ENCODE peak calls at places on chromosomes 12 and 14, in six cellular contexts. W, F, C, Z, N and R are unnamed samples. For H3K4me1, the result is how much of the 10 kb centered on the place peaks cover.

GRCh38 chr14:100533647-100534485 is 53.4 kb downstream of the BEGAIN start:
- DNase-seq in F (no peak), N (no peak), W (no peak), C (no peak), Z (peak), R (peak)

GRCh38 chr14:90999299-90999698 is 61.1 kb downstream of the RPS6KA5 start:
- DNase-seq in W (no peak), N (no peak), Z (no peak), F (no peak), C (no peak), R (no peak)

GRCh38 chr12:34215893-34216285 is 193.6 kb downstream of the ALG10 start:
- DNase-seq in Z (no peak), W (no peak), F (no peak), C (no peak), N (no peak), R (no peak)

GRCh38 chr12:96578526-96579125 is 89.2 kb downstream of the CFAP54 start:
- DNase-seq in W (peak), F (peak), C (no peak), N (peak), Z (peak), R (peak)

GRCh38 chr12:31687101-31687527 is 27.6 kb downstream of the ETFBKMT start:
- DNase-seq in Z (no peak), F (no peak), C (no peak), W (no peak), N (no peak), R (no peak)

GRCh38 chr14:99127651-99128167 is 144.3 kb downstream of the BCL11B start:
- DNase-seq in N (no peak), W (peak), Z (no peak), F (no peak), C (peak), R (no peak)

GRCh38 chr14:72643317-72643801 is 250.5 kb downstream of the DPF3 start:
- DNase-seq in W (peak), F (peak), Z (peak), C (no peak), N (peak), R (peak)

GRCh38 chr14:67396381-67396965 is 15.5 kb downstream of the PLEK2 start:
- DNase-seq in W (no peak), Z (peak), F (peak), N (peak), C (no peak), R (peak)

GRCh38 chr12:38161123-38162000 is 155.2 kb upstream of the ALG10B start:
- DNase-seq in N (no peak), W (no peak), F (no peak), C (no peak), Z (no peak), R (no peak)

GRCh38 chr12:68617160-68617926 is 6.6 kb downstream of the RAP1B start:
- DNase-seq in N (peak), Z (peak), W (peak), C (no peak), F (no peak), R (peak)

GRCh38 chr12:82627799-82628198 is 58.9 kb upstream of the TMTC2 start:
- DNase-seq in W (peak), N (peak), C (no peak), Z (peak), F (peak), R (peak)

GRCh38 chr12:57213763-57214397 is 2.7 kb upstream of the NXPH4 start:
- DNase-seq in W (peak), C (no peak), N (no peak), F (no peak), Z (peak), R (no peak)

GRCh38 chr14:48384786-48385185 is 709.4 kb upstream of the MDGA2 start:
- DNase-seq in F (no peak), N (no peak), Z (no peak), C (no peak), W (no peak), R (no peak)

GRCh38 chr12:111645433-111645832 is 40.3 kb downstream of the BRAP start:
- DNase-seq in C (no peak), F (peak), W (peak), Z (no peak), N (peak), R (peak)

GRCh38 chr12:45246202-45246601 is 30.3 kb downstream of the ANO6 start:
- DNase-seq in C (no peak), Z (no peak), N (peak), W (no peak), F (peak), R (peak)

GRCh38 chr14:34527591-34527990 is 11.9 kb downstream of the EAPP start:
- DNase-seq in Z (no peak), W (no peak), F (no peak), N (no peak), C (no peak), R (no peak)

GRCh38 chr12:1595026-1595561 is 713 bp upstream of the FBXL14 start:
- DNase-seq in C (no peak), F (peak), Z (peak), W (no peak), N (no peak), R (peak)

GRCh38 chr12:52351196-52352059 is 15.9 kb downstream of the KRT85 start:
- DNase-seq in W (no peak), N (no peak), Z (no peak), C (no peak), F (no peak), R (no peak)

GRCh38 chr14:30840086-30840779 is 34.1 kb upstream of the COCH start:
- DNase-seq in C (no peak), N (no peak), F (no peak), Z (no peak), W (no peak), R (no peak)

GRCh38 chr14:99515301-99516155 is 34.3 kb downstream of the CCNK start:
- DNase-seq in C (no peak), N (no peak), W (no peak), F (no peak), Z (no peak), R (no peak)

GRCh38 chr12:121725420-121725819 is 12.9 kb downstream of the TMEM120B start:
- DNase-seq in W (no peak), N (no peak), C (no peak), F (no peak), Z (no peak), R (no peak)

GRCh38 chr14:91029451-91030217 is 30.8 kb downstream of the RPS6KA5 start:
- DNase-seq in W (no peak), Z (no peak), C (no peak), F (no peak), N (no peak), R (no peak)

GRCh38 chr12:69929125-69929524 is 104.1 kb downstream of the MYRFL start:
- DNase-seq in Z (peak), C (no peak), W (peak), N (no peak), F (no peak), R (no peak)

GRCh38 chr14:101980700-101981099 is 16.3 kb downstream of the DYNC1H1 start:
- DNase-seq in W (peak), N (peak), Z (peak), F (peak), C (no peak), R (peak)

GRCh38 chr14:56587701-56588100 is 8.1 kb downstream of the TMEM260 start:
- DNase-seq in C (no peak), N (no peak), Z (no peak), F (no peak), W (no peak), R (no peak)

GRCh38 chr12:15208871-15209656 is 12.2 kb downstream of the RERG start:
- DNase-seq in Z (peak), C (no peak), W (no peak), F (peak), N (no peak), R (peak)

GRCh38 chr12:52634266-52635056 is 16.1 kb upstream of the KRT73 start:
- DNase-seq in N (no peak), W (no peak), F (no peak), C (peak), Z (no peak), R (no peak)

GRCh38 chr12:48882325-48882687 is 16.6 kb upstream of the RND1 start:
- DNase-seq in N (peak), C (no peak), W (no peak), F (peak), Z (peak), R (peak)

GRCh38 chr12:85872497-85873091 is 1.5 kb upstream of the NTS start:
- DNase-seq in N (peak), W (peak), Z (peak), F (peak), C (no peak), R (peak)

GRCh38 chr14:61749264-61749663 is 13.0 kb upstream of the SNAPC1 start:
- DNase-seq in F (no peak), N (peak), W (no peak), C (no peak), Z (peak), R (no peak)

GRCh38 chr14:76720382-76720813 is 40.9 kb upstream of the VASH1 start:
- DNase-seq in C (no peak), Z (no peak), N (peak), F (peak), W (no peak), R (peak)

GRCh38 chr12:106739318-106739717 is 35.2 kb upstream of the RIC8B start:
- DNase-seq in C (no peak), N (no peak), W (no peak), Z (no peak), F (no peak), R (peak)

GRCh38 chr12:96907681-96908163 is 665 bp downstream of the NEDD1 start:
- DNase-seq in Z (peak), C (peak), N (peak), W (peak), F (peak), R (peak)

GRCh38 chr12:11666651-11667050 is 17.2 kb downstream of the ETV6 start:
- DNase-seq in Z (no peak), F (no peak), W (no peak), N (no peak), C (no peak), R (no peak)

GRCh38 chr12:3078086-3078820 is 1.1 kb downstream of the TSPAN9 start:
- DNase-seq in Z (no peak), C (no peak), W (no peak), F (no peak), N (no peak), R (no peak)
- H3K9ac ChIP-seq in Z (peak), C (no peak), W (peak), F (peak), N (peak), R (no peak)

GRCh38 chr12:53750812-53751335 is 905 bp downstream of the CISTR start:
- DNase-seq in Z (peak), W (no peak), C (peak), N (peak), F (peak), R (no peak)

GRCh38 chr12:53749986-53750811 is 1.6 kb downstream of the CISTR start:
- DNase-seq in Z (no peak), W (no peak), F (no peak), N (no peak), C (no peak), R (no peak)

GRCh38 chr12:53752192-53752601 is 418 bp upstream of the CISTR start:
- DNase-seq in Z (no peak), F (no peak), C (no peak), N (no peak), W (no peak), R (no peak)

GRCh38 chr12:53752651-53753050 is 872 bp upstream of the CISTR start:
- DNase-seq in C (no peak), Z (no peak), N (no peak), F (no peak), W (no peak), R (no peak)

DNA sequence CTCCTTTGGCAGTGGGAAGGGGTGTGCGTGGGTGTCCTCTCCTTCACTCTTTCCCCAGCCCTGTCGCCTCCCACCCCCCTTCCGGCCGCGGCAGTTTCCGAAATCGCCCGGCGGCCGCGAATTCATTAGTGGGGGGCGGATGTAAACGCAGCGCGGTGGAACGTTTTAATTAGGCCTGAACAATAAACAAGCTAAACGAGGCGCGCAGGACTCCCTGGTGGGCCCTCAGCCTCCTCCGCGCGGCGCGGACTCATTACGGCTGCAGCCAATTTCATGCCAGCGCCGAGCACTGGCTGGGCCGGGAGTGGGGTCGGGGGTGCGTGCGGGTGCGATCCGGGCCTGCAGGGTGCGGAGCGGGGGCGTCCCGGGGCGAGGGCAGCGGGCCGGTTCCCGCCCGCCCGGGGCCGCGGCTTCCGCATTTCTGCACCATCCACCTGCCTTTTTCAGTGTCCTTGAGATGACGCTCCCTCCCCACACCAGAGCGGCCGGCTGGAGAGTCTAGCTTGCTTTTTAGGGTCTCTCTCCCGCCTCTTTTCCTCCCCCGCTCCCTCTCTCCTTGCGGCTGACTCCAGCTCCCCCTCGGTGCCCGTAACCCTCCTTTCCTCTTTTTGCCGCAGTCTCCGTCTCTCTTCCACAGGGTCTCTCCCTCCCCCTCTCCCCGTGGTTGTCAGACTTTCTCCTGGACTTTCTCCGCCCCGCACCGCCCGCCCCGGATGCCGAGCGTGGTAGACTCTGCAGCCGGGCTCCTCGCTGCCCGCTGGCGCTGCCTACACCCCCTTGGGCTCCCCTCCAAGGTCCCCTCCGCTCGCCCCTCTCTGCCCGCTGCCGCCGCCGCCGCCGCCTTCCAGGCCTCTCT is at the start of gene CISTR:
- DNase-seq in W (no peak), Z (peak), F (peak), N (no peak), C (peak), R (no peak)
- H2AFZ ChIP-seq in W (peak), Z (peak), F (peak), N (peak), C (peak), R (peak)

GRCh38 chr12:116244474-116245090 is 32.9 kb downstream of the MED13L start:
- DNase-seq in C (no peak), F (no peak), Z (no peak), W (no peak), N (no peak), R (no peak)

GRCh38 chr12:116245189-116245588 is 32.3 kb downstream of the MED13L start:
- DNase-seq in C (no peak), F (peak), W (no peak), N (no peak), Z (no peak), R (peak)

GRCh38 chr12:116248433-116248832 is 29.1 kb downstream of the MED13L start:
- DNase-seq in C (no peak), W (no peak), F (no peak), N (no peak), Z (no peak), R (no peak)

GRCh38 chr12:116247377-116247776 is 30.1 kb downstream of the MED13L start:
- DNase-seq in C (no peak), F (peak), N (peak), W (no peak), Z (peak), R (peak)

DNA sequence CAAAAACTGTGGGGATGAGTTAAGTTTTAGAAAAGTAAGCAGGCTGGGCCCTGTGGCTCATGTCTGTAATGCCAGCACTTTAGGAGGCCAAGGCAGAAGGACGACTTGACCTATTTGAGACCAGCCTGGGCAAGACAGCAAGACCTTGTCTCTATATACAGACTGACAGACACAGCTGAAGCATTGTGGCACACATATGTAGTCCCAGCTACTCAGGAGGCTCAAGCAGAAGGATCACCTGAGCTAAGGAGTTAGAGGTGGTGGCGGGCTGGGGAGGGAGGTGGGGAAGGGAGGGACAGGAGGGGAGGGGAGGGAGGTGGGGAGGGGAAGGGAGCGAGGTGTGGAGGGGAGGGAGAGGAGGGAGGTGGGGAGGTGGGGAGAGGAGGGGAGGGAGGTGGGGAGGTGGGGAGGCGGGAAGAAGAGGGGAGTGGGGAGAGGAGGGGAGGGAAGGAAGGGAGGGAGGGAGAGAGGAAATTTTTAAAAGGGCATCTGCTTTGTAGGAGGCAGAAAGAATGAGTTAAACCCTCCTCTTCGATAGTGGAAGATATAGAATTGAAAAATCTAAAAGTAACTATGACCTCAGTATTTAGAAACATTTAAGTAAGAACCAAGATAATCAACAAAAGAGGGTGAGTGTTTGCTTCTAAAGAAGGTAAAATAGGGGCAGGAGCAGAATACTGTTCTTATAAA is 30.9 kb downstream of the MED13L start:
- DNase-seq in C (no peak), Z (no peak), N (no peak), W (no peak), F (no peak), R (no peak)
- H3K4me1 ChIP-seq in C (under half), Z (under half), N (under half), W (under half), F (under half), R (under half)

DNA sequence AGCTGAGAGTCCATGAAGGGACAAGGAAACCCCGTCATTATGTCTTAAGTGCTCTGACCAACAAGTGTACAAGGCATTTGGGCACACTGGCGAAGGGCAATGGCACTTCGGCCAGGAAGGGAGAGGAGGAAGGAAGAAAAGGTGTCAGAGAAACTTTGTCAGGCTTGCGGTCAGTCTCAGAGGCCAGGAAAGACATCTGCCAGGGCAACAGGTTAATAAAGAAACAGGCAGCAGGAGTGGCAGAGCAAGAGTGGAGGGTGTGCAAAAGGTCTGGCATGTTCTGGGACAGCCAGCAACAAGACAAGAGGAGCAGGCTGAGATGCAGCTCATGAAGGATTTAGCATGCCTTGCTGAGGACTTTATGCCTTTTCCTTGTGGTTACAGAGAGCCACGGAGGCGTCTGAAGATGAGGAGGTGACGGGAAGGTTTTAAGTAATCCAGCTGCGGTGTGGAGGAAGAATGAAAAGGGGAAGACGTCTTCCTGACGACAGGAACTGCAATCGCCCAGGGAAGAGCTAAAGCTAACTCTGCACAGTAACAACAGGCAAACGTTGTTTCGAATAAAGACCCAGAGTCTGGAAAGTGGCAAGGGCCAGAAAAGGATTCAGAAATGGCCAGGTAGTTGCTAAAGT is 13.1 kb downstream of the APPL2 start:
- DNase-seq in F (no peak), Z (no peak), C (no peak), N (no peak), W (no peak), R (no peak)
- H3K9ac ChIP-seq in F (no peak), Z (peak), C (no peak), N (no peak), W (no peak), R (no peak)

DNA sequence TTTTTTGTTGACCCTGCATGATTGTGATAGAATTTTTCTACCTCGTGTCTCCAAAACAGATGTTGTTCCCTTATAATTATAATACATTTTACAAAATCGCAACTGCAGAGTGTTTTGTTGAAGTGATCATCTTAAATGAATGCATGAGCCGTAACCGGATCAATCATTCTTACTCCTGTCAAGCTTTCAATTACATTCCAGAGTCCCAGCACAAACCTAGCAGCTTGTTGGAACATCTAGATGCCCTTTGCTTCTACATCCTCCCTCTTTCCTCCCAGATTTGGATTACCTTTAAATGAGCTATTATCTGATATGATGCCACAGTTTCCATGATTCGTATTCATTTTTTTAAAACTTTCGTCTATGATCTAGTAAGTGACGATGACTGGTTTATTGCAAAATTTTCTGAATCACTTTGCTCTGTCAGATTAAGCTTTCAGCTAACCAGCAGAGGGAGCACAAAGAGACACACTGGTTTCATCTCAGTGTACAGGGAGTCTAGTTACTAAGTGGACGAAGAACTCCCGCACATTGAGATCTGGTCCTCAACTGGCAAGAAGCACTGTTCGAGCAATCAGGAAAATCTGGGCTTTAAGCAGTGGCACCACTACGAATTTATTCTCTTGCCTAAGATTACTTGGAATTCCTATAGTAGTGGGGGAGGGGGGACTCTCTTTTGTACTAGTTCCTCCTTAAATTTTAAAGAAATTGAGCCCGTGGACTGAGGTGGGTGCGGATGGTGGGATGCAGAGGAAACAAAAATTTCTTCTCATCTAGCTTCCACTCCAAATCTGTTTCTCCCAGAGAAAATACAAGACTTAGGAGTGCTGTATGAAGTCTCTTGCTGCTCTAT is 40.9 kb downstream of the TSHR start:
- DNase-seq in F (peak), W (peak), C (no peak), N (peak), Z (peak), R (peak)
- H2AFZ ChIP-seq in F (no peak), W (no peak), C (peak), N (no peak), Z (peak), R (no peak)